ENCODE peak calls at places on chromosomes 3 and 15, in eight cellular contexts. Q is CD8-positive, alpha-beta memory T cell; I is body of pancreas; L is HepG2; Z is thyroid gland; G is aorta; S is uterus; R is stomach. W is an unnamed sample. For H3K4me1, the result is how much of the 10 kb centered on the place peaks cover.

GRCh38 chr3:182241777-182242556 is 530.2 kb downstream of the SOX2 start:
- DNase-seq in Q (no peak), I (peak), L (peak), Z (no peak), G (no peak), S (peak), R (no peak), W (no peak)

GRCh38 chr15:71701808-71702207 is 108.5 kb upstream of the NR2E3 start:
- DNase-seq in Q (no peak), I (no peak), L (no peak), Z (no peak), G (no peak), S (no peak), R (no peak), W (no peak)

GRCh38 chr3:136818191-136818850 is 605 bp upstream of the SLC35G2 start:
- DNase-seq in Q (no peak), I (peak), L (peak), Z (peak), G (peak), S (peak), R (peak), W (no peak)

GRCh38 chr3:72355168-72355567 is 493.1 kb downstream of the SHQ1 start:
- DNase-seq in Q (no peak), I (no peak), L (no peak), Z (no peak), G (no peak), S (no peak), R (no peak), W (no peak)

GRCh38 chr3:184965639-184966430 is 153.9 kb downstream of the VPS8 start:
- DNase-seq in Q (no peak), I (no peak), L (no peak), Z (no peak), G (no peak), S (no peak), R (no peak), W (no peak)

GRCh38 chr3:9808345-9809037 is 1.6 kb upstream of the TTLL3 start:
- DNase-seq in Q (peak), I (no peak), L (peak), Z (no peak), G (no peak), S (no peak), R (no peak), W (no peak)

GRCh38 chr3:177196473-177197040 is 725 bp downstream of the TBL1XR1 start:
- DNase-seq in Q (peak), I (peak), L (no peak), Z (peak), G (peak), S (peak), R (peak), W (no peak)

GRCh38 chr3:151412989-151413388 is 28.4 kb upstream of the P2RY12 start:
- DNase-seq in Q (no peak), I (no peak), L (no peak), Z (no peak), G (no peak), S (no peak), R (no peak), W (no peak)

GRCh38 chr15:68145706-68146105 is 59.4 kb downstream of the CALML4 start:
- DNase-seq in Q (no peak), I (no peak), L (no peak), Z (no peak), G (no peak), S (no peak), R (no peak), W (no peak)

GRCh38 chr15:49888727-49889126 is 230.3 kb downstream of the ATP8B4 start:
- DNase-seq in Q (no peak), I (no peak), L (no peak), Z (no peak), G (no peak), S (no peak), R (no peak), W (no peak)

GRCh38 chr3:70064194-70064787 is 64.8 kb downstream of the SAMMSON start:
- DNase-seq in Q (no peak), I (peak), L (peak), Z (peak), G (no peak), S (peak), R (no peak), W (peak)

GRCh38 chr3:13079510-13079909 is 6.3 kb upstream of the IQSEC1 start:
- DNase-seq in Q (no peak), I (no peak), L (no peak), Z (no peak), G (no peak), S (no peak), R (no peak), W (no peak)
- H3K4me1 ChIP-seq in Q (under half), I (under half), L (under half), Z (under half), G (under half), S (under half), R (under half), W (under half)

DNA sequence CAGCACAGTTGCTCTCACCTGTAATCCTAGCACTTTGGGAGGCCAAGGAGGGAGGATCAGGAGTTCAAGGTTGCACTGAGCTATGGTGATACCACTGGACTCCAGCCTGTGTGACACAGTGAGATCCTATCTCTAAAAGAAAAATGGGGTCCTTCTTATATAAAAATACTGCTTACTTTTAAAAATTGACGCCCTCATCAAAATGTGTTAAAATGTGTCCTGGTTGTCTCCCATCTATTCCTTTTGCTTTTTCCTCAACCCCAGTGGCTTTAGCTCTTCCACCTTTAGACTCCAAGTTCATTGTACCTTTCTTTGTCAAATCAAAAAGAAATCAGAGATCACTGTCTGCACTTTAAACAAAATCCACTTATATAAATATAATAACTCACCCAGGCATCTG is 60.3 kb upstream of the GPD1L start:
- DNase-seq in Q (no peak), I (no peak), L (no peak), Z (no peak), G (no peak), S (no peak), R (no peak), W (no peak)
- H3K27ac ChIP-seq in Q (no peak), I (peak), L (no peak), Z (no peak), G (no peak), S (peak), R (no peak), W (peak)

GRCh38 chr3:46537316-46537715 is 28.8 kb downstream of the LRRC2 start:
- DNase-seq in Q (no peak), I (no peak), L (no peak), Z (no peak), G (no peak), S (no peak), R (no peak), W (no peak)
- H3K4me3 ChIP-seq in Q (no peak), I (no peak), L (no peak), Z (no peak), G (no peak), S (no peak), R (no peak), W (no peak)

GRCh38 chr15:62063851-62064635 is 2.7 kb upstream of the C2CD4A start:
- DNase-seq in Q (no peak), I (peak), L (no peak), Z (peak), G (no peak), S (no peak), R (no peak), W (no peak)
- H3K4me1 ChIP-seq in Q (under half), I (under half), L (under half), Z (under half), G (under half), S (under half), R (under half), W (under half)

GRCh38 chr15:48564690-48565089 is 80.8 kb downstream of the FBN1 start:
- DNase-seq in Q (no peak), I (no peak), L (no peak), Z (no peak), G (no peak), S (no peak), R (no peak), W (no peak)

GRCh38 chr15:48563944-48564343 is 81.6 kb downstream of the FBN1 start:
- DNase-seq in Q (no peak), I (no peak), L (no peak), Z (no peak), G (no peak), S (no peak), R (no peak), W (no peak)

GRCh38 chr15:48565560-48566482 is 79.7 kb downstream of the FBN1 start:
- DNase-seq in Q (no peak), I (no peak), L (no peak), Z (no peak), G (no peak), S (no peak), R (no peak), W (no peak)

GRCh38 chr15:48569591-48570302 is 75.8 kb downstream of the FBN1 start:
- DNase-seq in Q (no peak), I (no peak), L (no peak), Z (no peak), G (no peak), S (no peak), R (no peak), W (no peak)

GRCh38 chr15:48566669-48567068 is 78.8 kb downstream of the FBN1 start:
- DNase-seq in Q (no peak), I (no peak), L (no peak), Z (no peak), G (no peak), S (no peak), R (no peak), W (no peak)
- H3K27ac ChIP-seq in Q (no peak), I (no peak), L (no peak), Z (no peak), G (peak), S (peak), R (no peak), W (no peak)

DNA sequence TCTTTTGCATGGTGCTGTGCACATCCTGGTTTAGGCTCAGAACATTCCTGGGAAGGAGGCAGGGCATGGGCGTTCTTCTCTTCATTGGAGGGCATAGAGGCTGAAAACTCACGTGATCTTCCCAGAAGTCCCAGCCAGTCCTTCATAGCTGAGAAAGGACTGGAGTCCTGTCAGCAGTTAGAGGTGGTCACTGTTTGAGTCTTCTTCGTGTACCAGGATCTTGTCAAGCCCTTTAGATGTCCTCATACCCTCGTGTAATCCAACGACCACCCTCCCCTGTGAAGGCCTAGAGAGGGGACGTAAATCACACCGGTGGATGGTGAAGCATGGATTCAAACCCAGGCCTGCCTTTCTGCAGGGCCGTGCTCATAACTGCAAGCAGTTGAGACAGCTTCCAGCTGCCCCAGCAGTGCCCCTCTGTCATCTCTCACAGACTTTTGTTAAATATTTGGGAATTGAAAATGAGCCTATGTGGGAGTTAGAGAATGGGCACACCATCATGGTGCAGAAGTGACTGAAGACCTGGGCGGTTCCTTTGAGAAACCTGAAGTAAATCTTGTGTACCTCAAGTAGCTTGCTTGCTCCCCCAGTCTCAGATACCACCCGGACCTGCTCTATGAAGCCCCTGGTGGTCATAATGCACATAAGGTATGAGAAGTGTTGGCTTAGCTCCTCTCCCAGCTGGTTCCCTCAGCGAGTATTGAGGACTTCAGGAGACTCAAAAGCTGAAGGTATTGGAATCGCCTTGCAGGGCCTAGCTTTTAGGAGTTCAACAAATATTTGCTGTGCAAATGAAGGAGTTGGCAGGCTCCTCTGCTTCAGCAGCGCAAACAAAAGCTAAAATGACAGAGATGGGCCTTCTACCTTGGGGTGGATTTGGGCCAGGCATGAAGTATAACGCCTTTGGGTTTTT is 1.4 kb downstream of the CMTM8 start:
- DNase-seq in Q (no peak), I (peak), L (peak), Z (peak), G (no peak), S (no peak), R (peak), W (peak)
- H3K4me3 ChIP-seq in Q (peak), I (peak), L (peak), Z (no peak), G (no peak), S (no peak), R (peak), W (peak)

W was measured in prostate gland.